ENCODE peak calls at places on chromosomes 6 and 20, in ten cellular contexts. One of them, this sample, is unnamed. For H3K9me3, the result is how much of the 10 kb centered on the place peaks cover.

GRCh38 chr6:35402136-35402855 is 49.8 kb upstream of the FANCE start:
- DNase-seq in Panc1: no peak
- DNase-seq in HCT116: no peak
- DNase-seq in endothelial cell of umbilical vein: no peak
- DNase-seq in heart right ventricle: no peak
- DNase-seq in PC-3: no peak
- DNase-seq in heart left ventricle: no peak
- DNase-seq in fibroblast of lung: no peak
- DNase-seq in transverse colon: no peak
- DNase-seq in cardiac muscle cell: no peak
- DNase-seq in this sample: no peak

GRCh38 chr6:107026965-107027364 is 1.0 kb upstream of the MTRES1 start:
- DNase-seq in Panc1: no peak
- DNase-seq in HCT116: no peak
- DNase-seq in endothelial cell of umbilical vein: no peak
- DNase-seq in heart right ventricle: no peak
- DNase-seq in PC-3: peak
- DNase-seq in heart left ventricle: no peak
- DNase-seq in fibroblast of lung: no peak
- DNase-seq in transverse colon: no peak
- DNase-seq in cardiac muscle cell: no peak
- DNase-seq in this sample: no peak

GRCh38 chr6:11848852-11849731 is 70.5 kb upstream of the ADTRP start:
- DNase-seq in Panc1: no peak
- DNase-seq in HCT116: no peak
- DNase-seq in endothelial cell of umbilical vein: peak
- DNase-seq in heart right ventricle: no peak
- DNase-seq in PC-3: no peak
- DNase-seq in heart left ventricle: no peak
- DNase-seq in fibroblast of lung: no peak
- DNase-seq in transverse colon: no peak
- DNase-seq in cardiac muscle cell: peak
- DNase-seq in this sample: no peak

GRCh38 chr6:159842035-159842434 is 42.0 kb downstream of the PNLDC1 start:
- DNase-seq in Panc1: no peak
- DNase-seq in HCT116: peak
- DNase-seq in endothelial cell of umbilical vein: no peak
- DNase-seq in heart right ventricle: no peak
- DNase-seq in PC-3: peak
- DNase-seq in heart left ventricle: no peak
- DNase-seq in fibroblast of lung: no peak
- DNase-seq in transverse colon: no peak
- DNase-seq in cardiac muscle cell: peak
- DNase-seq in this sample: no peak

GRCh38 chr20:63664861-63665594 is 6.9 kb downstream of the RTEL1 start:
- DNase-seq in Panc1: no peak
- DNase-seq in HCT116: no peak
- DNase-seq in endothelial cell of umbilical vein: no peak
- DNase-seq in heart right ventricle: no peak
- DNase-seq in PC-3: no peak
- DNase-seq in heart left ventricle: no peak
- DNase-seq in fibroblast of lung: peak
- DNase-seq in transverse colon: no peak
- DNase-seq in cardiac muscle cell: peak
- DNase-seq in this sample: no peak

GRCh38 chr6:156963712-156964700 is 186.8 kb downstream of the ARID1B start:
- DNase-seq in Panc1: no peak
- DNase-seq in HCT116: no peak
- DNase-seq in endothelial cell of umbilical vein: no peak
- DNase-seq in heart right ventricle: no peak
- DNase-seq in PC-3: peak
- DNase-seq in heart left ventricle: no peak
- DNase-seq in fibroblast of lung: peak
- DNase-seq in transverse colon: no peak
- DNase-seq in cardiac muscle cell: peak
- DNase-seq in this sample: no peak

GRCh38 chr6:31042801-31043200 is 32.5 kb downstream of the MUC22 start:
- DNase-seq in Panc1: peak
- DNase-seq in HCT116: peak
- DNase-seq in endothelial cell of umbilical vein: peak
- DNase-seq in heart right ventricle: peak
- DNase-seq in PC-3: peak
- DNase-seq in heart left ventricle: no peak
- DNase-seq in fibroblast of lung: peak
- DNase-seq in transverse colon: peak
- DNase-seq in cardiac muscle cell: peak
- DNase-seq in this sample: no peak

GRCh38 chr20:49729780-49730179 is 16.1 kb upstream of the B4GALT5 start:
- DNase-seq in Panc1: no peak
- DNase-seq in HCT116: no peak
- DNase-seq in endothelial cell of umbilical vein: no peak
- DNase-seq in heart right ventricle: no peak
- DNase-seq in PC-3: no peak
- DNase-seq in heart left ventricle: no peak
- DNase-seq in fibroblast of lung: no peak
- DNase-seq in transverse colon: no peak
- DNase-seq in cardiac muscle cell: peak
- DNase-seq in this sample: peak

DNA sequence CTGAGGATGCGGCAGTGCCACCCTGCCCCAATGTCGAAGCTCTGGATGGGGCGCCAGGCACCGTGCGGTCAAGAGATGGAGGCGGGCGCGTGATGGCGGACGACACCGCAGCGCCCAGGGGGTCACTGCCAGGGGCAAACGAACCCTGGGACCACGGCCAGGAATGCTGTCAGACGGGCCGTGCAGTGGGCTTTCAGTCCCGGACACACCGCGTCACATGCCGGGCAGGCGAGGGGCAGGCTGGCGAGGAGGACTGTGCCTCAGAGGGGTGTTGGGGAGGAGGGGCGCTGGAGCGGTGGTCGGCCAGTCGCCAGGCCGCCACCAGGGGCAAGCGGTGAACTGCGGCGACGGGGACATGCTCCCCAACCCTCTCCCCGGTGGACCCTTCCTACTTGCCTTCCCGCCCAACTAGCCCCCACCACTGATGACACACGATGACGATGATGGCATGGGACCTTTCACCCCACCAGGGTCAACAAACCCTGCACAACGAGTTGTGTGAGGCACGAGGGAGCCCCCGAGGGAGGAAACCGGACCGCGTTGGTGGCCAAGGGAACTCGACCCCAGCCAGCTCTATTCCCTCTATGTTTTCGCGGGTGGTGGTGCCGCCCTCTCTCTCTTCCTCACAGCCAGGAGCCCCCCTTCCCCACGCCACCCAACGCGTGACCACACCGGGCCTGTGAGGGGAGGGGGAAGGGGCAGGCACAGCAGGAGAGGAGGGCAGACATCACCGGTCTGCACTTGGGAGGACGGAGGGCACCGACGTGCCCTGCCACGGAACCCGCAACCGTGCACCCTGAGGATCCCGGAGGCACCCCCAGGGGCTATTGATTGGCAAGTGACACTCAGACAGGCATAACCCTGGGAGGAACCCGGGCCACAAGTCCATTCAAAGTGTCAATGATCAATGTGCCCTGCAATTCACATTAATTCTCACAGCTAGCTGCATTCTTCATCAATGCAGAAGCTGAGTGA is 1960.9 kb upstream of the DEFB115 start:
- DNase-seq in Panc1: no peak
- DNase-seq in HCT116: no peak
- DNase-seq in endothelial cell of umbilical vein: no peak
- DNase-seq in heart right ventricle: no peak
- DNase-seq in PC-3: no peak
- DNase-seq in heart left ventricle: peak
- DNase-seq in fibroblast of lung: no peak
- DNase-seq in transverse colon: no peak
- DNase-seq in cardiac muscle cell: no peak
- DNase-seq in this sample: no peak
- H3K9me3 ChIP-seq in Panc1: under half
- H3K9me3 ChIP-seq in HCT116: under half
- H3K9me3 ChIP-seq in endothelial cell of umbilical vein: under half
- H3K9me3 ChIP-seq in heart right ventricle: under half
- H3K9me3 ChIP-seq in PC-3: under half
- H3K9me3 ChIP-seq in heart left ventricle: under half
- H3K9me3 ChIP-seq in fibroblast of lung: under half
- H3K9me3 ChIP-seq in transverse colon: under half
- H3K9me3 ChIP-seq in cardiac muscle cell: under half
- H3K9me3 ChIP-seq in this sample: half or more

DNA sequence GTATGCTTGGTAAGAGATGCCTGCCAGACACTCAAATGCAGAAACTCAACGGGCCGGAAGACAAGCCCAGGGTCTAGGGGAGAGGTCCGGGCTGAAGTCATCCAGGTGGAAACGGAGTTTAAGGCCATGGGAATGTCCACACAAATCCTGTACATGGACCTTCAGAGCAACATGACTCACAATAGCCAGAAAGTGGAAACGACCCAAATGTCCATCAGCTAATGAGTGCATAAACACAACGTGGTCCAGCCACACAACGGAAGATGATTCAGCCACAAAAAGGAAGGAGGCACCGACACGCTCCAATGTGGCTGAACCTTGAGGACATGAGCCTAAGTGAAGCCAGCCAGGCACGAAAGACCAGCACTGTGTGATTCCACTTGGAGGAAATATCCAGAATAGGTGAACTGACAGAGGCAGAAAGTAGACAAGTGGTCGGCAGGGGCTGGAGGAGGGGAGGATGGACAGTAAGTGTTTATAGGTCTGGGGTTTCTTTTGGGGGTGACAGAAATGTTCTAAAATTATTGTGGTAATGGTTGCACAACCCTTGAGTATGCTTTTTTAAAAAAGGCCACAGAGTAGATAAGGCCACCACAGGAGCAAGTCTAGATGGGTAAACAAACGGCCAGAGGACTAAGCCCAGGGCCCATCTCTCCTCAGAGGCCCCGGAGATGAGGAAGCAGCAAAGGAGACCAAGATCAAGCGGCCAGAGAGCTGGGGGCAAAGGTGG is 105.6 kb downstream of the PREX1 start:
- DNase-seq in Panc1: no peak
- DNase-seq in HCT116: no peak
- DNase-seq in endothelial cell of umbilical vein: peak
- DNase-seq in heart right ventricle: no peak
- DNase-seq in PC-3: no peak
- DNase-seq in heart left ventricle: no peak
- DNase-seq in fibroblast of lung: peak
- DNase-seq in transverse colon: peak
- DNase-seq in cardiac muscle cell: peak
- DNase-seq in this sample: no peak
- H3K4me3 ChIP-seq in Panc1: no peak
- H3K4me3 ChIP-seq in HCT116: no peak
- H3K4me3 ChIP-seq in endothelial cell of umbilical vein: no peak
- H3K4me3 ChIP-seq in heart right ventricle: no peak
- H3K4me3 ChIP-seq in PC-3: no peak
- H3K4me3 ChIP-seq in heart left ventricle: peak
- H3K4me3 ChIP-seq in fibroblast of lung: no peak
- H3K4me3 ChIP-seq in transverse colon: no peak
- H3K4me3 ChIP-seq in cardiac muscle cell: no peak
- H3K4me3 ChIP-seq in this sample: no peak

GRCh38 chr6:110320307-110320706 is 37.8 kb downstream of the METTL24 start:
- DNase-seq in Panc1: no peak
- DNase-seq in HCT116: no peak
- DNase-seq in endothelial cell of umbilical vein: no peak
- DNase-seq in heart right ventricle: no peak
- DNase-seq in PC-3: no peak
- DNase-seq in heart left ventricle: no peak
- DNase-seq in fibroblast of lung: no peak
- DNase-seq in transverse colon: no peak
- DNase-seq in cardiac muscle cell: no peak
- DNase-seq in this sample: no peak

GRCh38 chr6:110319843-110320242 is 38.3 kb downstream of the METTL24 start:
- DNase-seq in Panc1: no peak
- DNase-seq in HCT116: no peak
- DNase-seq in endothelial cell of umbilical vein: no peak
- DNase-seq in heart right ventricle: no peak
- DNase-seq in PC-3: no peak
- DNase-seq in heart left ventricle: no peak
- DNase-seq in fibroblast of lung: no peak
- DNase-seq in transverse colon: no peak
- DNase-seq in cardiac muscle cell: no peak
- DNase-seq in this sample: no peak

GRCh38 chr6:110317646-110318045 is 40.5 kb downstream of the METTL24 start:
- DNase-seq in Panc1: no peak
- DNase-seq in HCT116: no peak
- DNase-seq in endothelial cell of umbilical vein: no peak
- DNase-seq in heart right ventricle: no peak
- DNase-seq in PC-3: no peak
- DNase-seq in heart left ventricle: no peak
- DNase-seq in fibroblast of lung: no peak
- DNase-seq in transverse colon: no peak
- DNase-seq in cardiac muscle cell: no peak
- DNase-seq in this sample: no peak

GRCh38 chr6:110317189-110317588 is 41.0 kb downstream of the METTL24 start:
- DNase-seq in Panc1: no peak
- DNase-seq in HCT116: no peak
- DNase-seq in endothelial cell of umbilical vein: no peak
- DNase-seq in heart right ventricle: no peak
- DNase-seq in PC-3: no peak
- DNase-seq in heart left ventricle: no peak
- DNase-seq in fibroblast of lung: no peak
- DNase-seq in transverse colon: no peak
- DNase-seq in cardiac muscle cell: no peak
- DNase-seq in this sample: no peak

GRCh38 chr6:110315856-110316398 is 42.2 kb downstream of the METTL24 start:
- DNase-seq in Panc1: no peak
- DNase-seq in HCT116: no peak
- DNase-seq in endothelial cell of umbilical vein: no peak
- DNase-seq in heart right ventricle: no peak
- DNase-seq in PC-3: no peak
- DNase-seq in heart left ventricle: no peak
- DNase-seq in fibroblast of lung: no peak
- DNase-seq in transverse colon: no peak
- DNase-seq in cardiac muscle cell: no peak
- DNase-seq in this sample: no peak
- TF ChIP-seq CTCF in Panc1: no peak
- TF ChIP-seq CTCF in HCT116: no peak
- TF ChIP-seq CTCF in endothelial cell of umbilical vein: no peak
- TF ChIP-seq CTCF in heart right ventricle: no peak
- TF ChIP-seq CTCF in PC-3: no peak
- TF ChIP-seq CTCF in heart left ventricle: no peak
- TF ChIP-seq CTCF in fibroblast of lung: no peak
- TF ChIP-seq CTCF in transverse colon: no peak
- TF ChIP-seq CTCF in cardiac muscle cell: no peak
- TF ChIP-seq CTCF in this sample: no peak

GRCh38 chr6:300026-300425 is 7.7 kb downstream of the DUSP22 start:
- DNase-seq in Panc1: no peak
- DNase-seq in HCT116: no peak
- DNase-seq in endothelial cell of umbilical vein: no peak
- DNase-seq in heart right ventricle: no peak
- DNase-seq in PC-3: no peak
- DNase-seq in heart left ventricle: no peak
- DNase-seq in fibroblast of lung: no peak
- DNase-seq in transverse colon: no peak
- DNase-seq in cardiac muscle cell: no peak
- DNase-seq in this sample: no peak

GRCh38 chr6:299050-299980 is 7.0 kb downstream of the DUSP22 start:
- DNase-seq in Panc1: no peak
- DNase-seq in HCT116: no peak
- DNase-seq in endothelial cell of umbilical vein: no peak
- DNase-seq in heart right ventricle: no peak
- DNase-seq in PC-3: no peak
- DNase-seq in heart left ventricle: no peak
- DNase-seq in fibroblast of lung: peak
- DNase-seq in transverse colon: no peak
- DNase-seq in cardiac muscle cell: no peak
- DNase-seq in this sample: no peak

GRCh38 chr6:297571-298232 is 5.4 kb downstream of the DUSP22 start:
- DNase-seq in Panc1: no peak
- DNase-seq in HCT116: no peak
- DNase-seq in endothelial cell of umbilical vein: no peak
- DNase-seq in heart right ventricle: no peak
- DNase-seq in PC-3: no peak
- DNase-seq in heart left ventricle: no peak
- DNase-seq in fibroblast of lung: no peak
- DNase-seq in transverse colon: no peak
- DNase-seq in cardiac muscle cell: no peak
- DNase-seq in this sample: no peak

GRCh38 chr6:296151-297122 is 4.2 kb downstream of the DUSP22 start:
- DNase-seq in Panc1: no peak
- DNase-seq in HCT116: no peak
- DNase-seq in endothelial cell of umbilical vein: peak
- DNase-seq in heart right ventricle: no peak
- DNase-seq in PC-3: no peak
- DNase-seq in heart left ventricle: peak
- DNase-seq in fibroblast of lung: no peak
- DNase-seq in transverse colon: peak
- DNase-seq in cardiac muscle cell: peak
- DNase-seq in this sample: no peak

DNA sequence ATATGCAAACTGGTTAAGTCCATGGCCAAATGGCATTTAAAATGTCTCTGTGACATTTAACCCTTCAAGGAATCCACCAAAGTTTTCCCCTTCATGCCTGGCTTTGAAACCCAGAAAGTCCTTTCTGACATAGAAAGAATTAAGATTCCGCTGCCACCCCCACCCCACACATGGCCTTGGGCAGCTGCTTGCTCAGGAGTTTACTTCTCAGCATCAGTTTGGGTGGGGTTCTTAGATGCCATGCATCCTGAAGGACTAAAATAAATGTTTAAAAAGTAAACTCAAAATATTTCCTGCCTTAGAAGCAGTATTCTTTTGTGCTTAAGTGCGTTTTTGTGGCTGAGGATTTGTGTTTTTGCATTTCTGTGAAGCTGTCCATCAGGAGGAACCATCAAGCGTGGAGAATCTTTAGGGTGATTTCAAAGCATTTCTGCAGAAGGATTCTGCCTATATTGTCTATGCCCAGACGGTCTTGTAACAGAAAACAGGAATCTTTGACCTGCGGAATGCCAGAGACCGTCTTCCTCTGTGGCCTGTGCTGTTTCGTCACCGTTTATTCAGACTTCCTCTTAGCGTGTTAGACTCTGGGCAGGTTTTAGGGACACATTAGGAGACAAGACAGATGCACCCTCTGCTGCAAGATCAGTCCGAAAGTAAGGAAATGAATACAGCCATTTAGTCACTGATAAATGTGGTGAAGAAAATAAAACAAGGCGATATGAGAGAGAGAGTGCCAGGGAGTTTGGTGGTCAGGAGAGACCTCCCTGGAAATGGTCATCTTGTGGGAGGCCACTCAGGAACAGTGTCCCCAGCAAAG is 6.2 kb downstream of the DUSP22 start:
- DNase-seq in Panc1: no peak
- DNase-seq in HCT116: no peak
- DNase-seq in endothelial cell of umbilical vein: peak
- DNase-seq in heart right ventricle: no peak
- DNase-seq in PC-3: no peak
- DNase-seq in heart left ventricle: no peak
- DNase-seq in fibroblast of lung: no peak
- DNase-seq in transverse colon: no peak
- DNase-seq in cardiac muscle cell: no peak
- DNase-seq in this sample: no peak
- H3K9me3 ChIP-seq in Panc1: under half
- H3K9me3 ChIP-seq in HCT116: under half
- H3K9me3 ChIP-seq in endothelial cell of umbilical vein: under half
- H3K9me3 ChIP-seq in heart right ventricle: under half
- H3K9me3 ChIP-seq in PC-3: under half
- H3K9me3 ChIP-seq in heart left ventricle: under half
- H3K9me3 ChIP-seq in fibroblast of lung: under half
- H3K9me3 ChIP-seq in transverse colon: under half
- H3K9me3 ChIP-seq in cardiac muscle cell: under half
- H3K9me3 ChIP-seq in this sample: half or more